ENCODE peak calls at places on chromosomes 3 and 15, in eight cellular contexts. W is AG04450, U is AG09309, Q is heart right ventricle, A is hepatocyte, P is astrocyte, G is AG04449, I is upper lobe of right lung. O is an unnamed sample.

GRCh38 chr3:160003520-160004128 is 15.0 kb downstream of the IL12A start:
- DNase-seq in P (peak; percentile 13), A (peak; percentile 64), W (no peak), U (no peak), G (no peak), I (peak; percentile 77), Q (peak; percentile 52), O (no peak)

GRCh38 chr3:129837057-129837631 is 56.4 kb downstream of the TMCC1 start:
- DNase-seq in G (no peak), U (no peak), P (no peak), W (no peak), Q (no peak), I (no peak), A (no peak), O (no peak)

GRCh38 chr3:50478051-50478450 is 25.4 kb downstream of the CACNA2D2 start:
- DNase-seq in U (no peak), Q (no peak), G (no peak), W (no peak), I (no peak), P (no peak), A (no peak), O (no peak)

GRCh38 chr3:197730200-197730599 is 6.5 kb downstream of the RUBCN start:
- DNase-seq in W (no peak), A (no peak), U (peak; percentile 44), Q (no peak), G (no peak), I (no peak), P (peak; percentile 88), O (no peak)

GRCh38 chr3:2236203-2236602 is 137.5 kb downstream of the CNTN4 start:
- DNase-seq in P (no peak), Q (no peak), A (no peak), I (no peak), W (no peak), U (no peak), G (no peak), O (no peak)

GRCh38 chr15:42373274-42373673 is 14.0 kb downstream of the CAPN3 start:
- DNase-seq in A (no peak), Q (peak; percentile 75), I (no peak), G (no peak), P (no peak), U (no peak), W (no peak), O (no peak)

GRCh38 chr15:38401101-38401500 is 52.8 kb upstream of the FAM98B start:
- DNase-seq in A (no peak), U (no peak), Q (no peak), W (no peak), G (no peak), P (peak; percentile 52), I (no peak), O (no peak)

GRCh38 chr3:172591876-172592771 is 68.9 kb upstream of the TNFSF10 start:
- DNase-seq in Q (no peak), A (no peak), U (no peak), I (no peak), W (no peak), G (no peak), P (peak; percentile 49), O (no peak)

GRCh38 chr3:38313685-38314084 is 31.6 kb downstream of the SLC22A14 start:
- DNase-seq in A (no peak), U (no peak), P (no peak), W (no peak), Q (no peak), G (no peak), I (no peak), O (no peak)

GRCh38 chr3:39106281-39107055 is 959 bp downstream of the GORASP1 start:
- DNase-seq in W (no peak), G (no peak), P (peak; percentile 33), A (peak; percentile 32), U (no peak), I (no peak), Q (no peak), O (no peak)

GRCh38 chr3:19644405-19644804 is 289.6 kb downstream of the EFHB start:
- DNase-seq in Q (no peak), W (no peak), P (no peak), G (no peak), I (no peak), U (no peak), A (no peak), O (no peak)

GRCh38 chr3:132399054-132399929 is 18.0 kb upstream of the DNAJC13 start:
- DNase-seq in I (no peak), P (peak; percentile 30), W (peak; percentile 42), Q (peak; percentile 20), A (peak; percentile 68), U (no peak), G (peak; percentile 7), O (no peak)

GRCh38 chr15:25712192-25712960 is 150.8 kb downstream of the ATP10A start:
- DNase-seq in P (no peak), A (no peak), W (no peak), G (no peak), U (no peak), Q (no peak), I (no peak), O (no peak)

GRCh38 chr3:10548997-10549396 is 43.6 kb upstream of the ATP2B2 start:
- DNase-seq in A (no peak), Q (no peak), W (no peak), U (no peak), I (peak; percentile 20), P (no peak), G (no peak), O (no peak)

GRCh38 chr3:194879991-194880939 is 194.6 kb downstream of the FAM43A start:
- DNase-seq in W (no peak), A (no peak), U (peak; percentile 23), G (no peak), Q (peak; percentile 84), P (peak; percentile 57), I (no peak), O (no peak)

GRCh38 chr3:127112796-127113570 is 79.9 kb upstream of the PRR23E start:
- DNase-seq in I (no peak), P (no peak), Q (no peak), A (no peak), G (no peak), W (no peak), U (no peak), O (no peak)

GRCh38 chr3:114320251-114320650 is 26.4 kb downstream of the TIGIT start:
- DNase-seq in G (no peak), A (no peak), U (no peak), I (no peak), Q (no peak), P (peak; percentile 6), W (no peak), O (no peak)

GRCh38 chr15:65068436-65068835 is 645 bp upstream of the RASL12 start:
- DNase-seq in U (no peak), A (no peak), I (no peak), P (no peak), W (no peak), G (no peak), Q (no peak), O (no peak)
- H3K4me3 ChIP-seq in U (no peak overlapping the region), A (no peak overlapping the region), I (peak overlapping the region; percentile 49), P (no peak overlapping the region), W (no peak overlapping the region), G (no peak overlapping the region), Q (peak overlapping the region; percentile 48), O (no peak overlapping the region)

GRCh38 chr15:47983533-47983932 is 137.3 kb upstream of the SLC24A5 start:
- DNase-seq in G (no peak), P (no peak), I (no peak), U (no peak), A (no peak), Q (no peak), W (no peak), O (no peak)
- TF ChIP-seq CTCF in G (no peak), P (no peak), I (no peak), U (no peak), A (no peak), Q (no peak), W (no peak), O (no peak)

GRCh38 chr15:91473894-91474293 is 373.8 kb downstream of the SV2B start:
- DNase-seq in I (no peak), G (no peak), A (no peak), Q (no peak), W (peak; percentile 76), U (no peak), P (peak; percentile 37), O (no peak)

GRCh38 chr15:91472316-91472756 is 372.3 kb downstream of the SV2B start:
- DNase-seq in I (no peak), A (no peak), G (no peak), W (no peak), Q (no peak), U (no peak), P (peak; percentile 8), O (no peak)

GRCh38 chr15:91468861-91469260 is 368.8 kb downstream of the SV2B start:
- DNase-seq in U (no peak), I (no peak), Q (no peak), P (no peak), W (no peak), G (no peak), A (no peak), O (no peak)

GRCh38 chr15:91471410-91471993 is 371.4 kb downstream of the SV2B start:
- DNase-seq in W (peak; percentile 81), G (no peak), A (no peak), Q (no peak), P (peak; percentile 91), U (no peak), I (no peak), O (no peak)

GRCh38 chr15:91469627-91470567 is 369.8 kb downstream of the SV2B start:
- DNase-seq in I (no peak), G (no peak), A (no peak), Q (no peak), P (no peak), U (no peak), W (no peak), O (peak; percentile 20)
- H3K4me3 ChIP-seq in I (no peak overlapping the region), G (no peak overlapping the region), A (no peak overlapping the region), Q (no peak overlapping the region), P (no peak overlapping the region), U (no peak overlapping the region), W (no peak overlapping the region), O (no peak overlapping the region)

GRCh38 chr15:92167413-92167950 is 226.2 kb upstream of the ST8SIA2 start:
- DNase-seq in Q (no peak), U (no peak), A (peak; percentile 31), G (no peak), W (no peak), P (no peak), I (no peak), O (no peak)

GRCh38 chr15:92166029-92166428 is 227.7 kb upstream of the ST8SIA2 start:
- DNase-seq in A (no peak), G (no peak), P (no peak), I (no peak), W (no peak), Q (no peak), U (no peak), O (no peak)

GRCh38 chr15:92166751-92167412 is 226.8 kb upstream of the ST8SIA2 start:
- DNase-seq in W (no peak), A (peak; percentile 22), Q (peak; percentile 64), I (no peak), G (no peak), U (no peak), P (no peak), O (no peak)

GRCh38 chr15:92168284-92168683 is 225.4 kb upstream of the ST8SIA2 start:
- DNase-seq in Q (no peak), W (no peak), G (no peak), U (no peak), I (no peak), P (no peak), A (no peak), O (no peak)

DNA sequence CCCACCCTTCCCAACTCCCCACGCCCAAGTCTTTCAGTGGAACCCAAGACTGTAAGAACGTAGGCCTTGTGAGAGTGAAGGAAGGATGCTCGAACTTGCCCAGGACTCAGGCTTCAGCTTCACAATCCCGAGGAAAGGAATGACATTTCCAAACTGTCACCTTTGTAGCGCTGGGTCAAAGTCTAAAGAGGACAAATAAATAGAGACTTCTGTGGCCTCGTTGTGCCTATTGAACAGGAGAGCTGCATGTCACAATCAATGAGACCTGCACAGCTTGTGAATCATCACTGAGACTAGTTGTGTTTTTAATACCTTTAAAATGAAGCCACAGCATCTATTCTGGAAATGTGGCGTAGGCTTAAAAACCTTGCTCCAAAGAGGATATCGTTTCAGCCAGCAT is 222.8 kb upstream of the ST8SIA2 start:
- DNase-seq in P (no peak), I (no peak), Q (no peak), W (no peak), A (peak; percentile 55), G (no peak), U (no peak), O (no peak)
- TF ChIP-seq CTCF in P (no peak), I (no peak), Q (no peak), W (no peak), A (no peak), G (no peak), U (no peak), O (no peak)

O was measured in mucosa of descending colon.